ENCODE peak calls at places on chromosomes 7 and 10, in nine cellular contexts. Y is cardiac muscle cell; G is right atrium auricular region; H is esophagus muscularis mucosa; O is GM23338; C is CD8-positive, alpha-beta memory T cell; L is heart right ventricle; Z is colonic mucosa; V is left ventricle myocardium inferior. N is an unnamed sample.
A peak's percentile ranks its signal among the peaks of the same experiment; 100 is the strongest.

GRCh38 chr7:129341212-129341611 is 93.0 kb upstream of the STRIP2 start:
- DNase-seq in Y (no peak), G (no peak), H (no peak), O (no peak), C (no peak), L (no peak), Z (no peak), V (no peak), N (no peak)

GRCh38 chr10:63586048-63586447 is 64.8 kb downstream of the REEP3 start:
- DNase-seq in Y (no peak), G (no peak), H (no peak), O (no peak), C (no peak), L (no peak), Z (no peak), V (no peak), N (no peak)

GRCh38 chr10:97549587-97550322 is 22.8 kb upstream of the ANKRD2 start:
- DNase-seq in Y (peak; percentile 41), G (no peak), H (no peak), O (peak; percentile 64), C (no peak), L (no peak), Z (no peak), V (peak; percentile 43), N (peak; percentile 96)

GRCh38 chr10:44980309-44981171 is 1.9 kb upstream of the DEPP1 start:
- DNase-seq in Y (no peak), G (no peak), H (no peak), O (no peak), C (no peak), L (no peak), Z (no peak), V (no peak), N (no peak)

GRCh38 chr7:93719546-93719945 is 145.0 kb upstream of the CALCR start:
- DNase-seq in Y (no peak), G (no peak), H (no peak), O (no peak), C (no peak), L (no peak), Z (no peak), V (no peak), N (peak; percentile 60)

GRCh38 chr10:26844381-26844780 is 16.4 kb downstream of the ABI1 start:
- DNase-seq in Y (peak; percentile 2), G (no peak), H (no peak), O (no peak), C (no peak), L (no peak), Z (no peak), V (no peak), N (no peak)

GRCh38 chr7:50335795-50336754 is 31.6 kb downstream of the IKZF1 start:
- DNase-seq in Y (no peak), G (no peak), H (no peak), O (no peak), C (peak; percentile 78), L (no peak), Z (no peak), V (no peak), N (peak; percentile 24)

GRCh38 chr10:60236869-60237524 is 152.7 kb downstream of the ANK3 start:
- DNase-seq in Y (no peak), G (peak; percentile 65), H (no peak), O (no peak), C (no peak), L (peak; percentile 67), Z (peak; percentile 23), V (peak; percentile 24), N (peak; percentile 19)

GRCh38 chr10:3926675-3927525 is 141.9 kb upstream of the KLF6 start:
- DNase-seq in Y (no peak), G (no peak), H (no peak), O (no peak), C (no peak), L (no peak), Z (no peak), V (no peak), N (no peak)

GRCh38 chr7:45576249-45576929 is 2.2 kb downstream of the ADCY1 start:
- DNase-seq in Y (no peak), G (no peak), H (no peak), O (no peak), C (no peak), L (no peak), Z (no peak), V (no peak), N (no peak)

GRCh38 chr10:77919713-77920108 is 6.8 kb downstream of the DLG5 start:
- DNase-seq in Y (no peak), G (no peak), H (no peak), O (no peak), C (no peak), L (no peak), Z (no peak), V (no peak), N (peak; percentile 50)

GRCh38 chr10:48447356-48448215 is 141.1 kb downstream of the MAPK8 start:
- DNase-seq in Y (no peak), G (peak; percentile 46), H (no peak), O (no peak), C (no peak), L (no peak), Z (no peak), V (no peak), N (no peak)

GRCh38 chr10:36349445-36350063 is 707.5 kb upstream of the FZD8 start:
- DNase-seq in Y (peak; percentile 18), G (no peak), H (no peak), O (peak; percentile 6), C (no peak), L (no peak), Z (no peak), V (no peak), N (peak; percentile 87)

GRCh38 chr7:104207348-104207730 is 474 bp downstream of the ORC5 start:
- DNase-seq in Y (peak; percentile 12), G (no peak), H (no peak), O (peak; percentile 4), C (no peak), L (no peak), Z (peak; percentile 20), V (no peak), N (no peak)

GRCh38 chr7:111438369-111439289 is 123.7 kb downstream of the IMMP2L start:
- DNase-seq in Y (peak; percentile 3), G (no peak), H (no peak), O (no peak), C (no peak), L (no peak), Z (no peak), V (no peak), N (peak; percentile 72)

GRCh38 chr10:117755615-117756014 is 213.1 kb downstream of the EMX2 start:
- DNase-seq in Y (no peak), G (peak; percentile 18), H (peak; percentile 86), O (peak; percentile 14), C (no peak), L (no peak), Z (no peak), V (no peak), N (no peak)

GRCh38 chr10:851891-852290 is 79.6 kb downstream of the LARP4B start:
- DNase-seq in Y (no peak), G (no peak), H (no peak), O (no peak), C (no peak), L (no peak), Z (no peak), V (no peak), N (no peak)
- H3K36me3 ChIP-seq in Y (peaks cover 10% of the 10 kb centered on the region), G (peaks cover 6% of the 10 kb centered on the region), H (peaks cover 9% of the 10 kb centered on the region), O (peaks cover 3% of the 10 kb centered on the region), C (peaks cover 4% of the 10 kb centered on the region), L (no peaks in the 10 kb centered on the region), Z (no peaks in the 10 kb centered on the region), V (peaks cover 31% of the 10 kb centered on the region), N (peaks cover 14% of the 10 kb centered on the region)

GRCh38 chr10:89297791-89298190 is 4.1 kb upstream of the IFIT2 start:
- DNase-seq in Y (no peak), G (no peak), H (no peak), O (no peak), C (no peak), L (no peak), Z (no peak), V (no peak), N (no peak)

GRCh38 chr10:89297356-89297755 is 4.5 kb upstream of the IFIT2 start:
- DNase-seq in Y (no peak), G (no peak), H (no peak), O (no peak), C (no peak), L (no peak), Z (no peak), V (no peak), N (no peak)

GRCh38 chr10:89301231-89301630 is 615 bp upstream of the IFIT2 start:
- DNase-seq in Y (no peak), G (no peak), H (no peak), O (no peak), C (no peak), L (peak; percentile 32), Z (peak; percentile 35), V (no peak), N (no peak)

GRCh38 chr10:89296227-89296648 is 5.6 kb upstream of the IFIT2 start:
- DNase-seq in Y (no peak), G (no peak), H (no peak), O (no peak), C (no peak), L (no peak), Z (no peak), V (no peak), N (no peak)

GRCh38 chr10:89299031-89299430 is 2.8 kb upstream of the IFIT2 start:
- DNase-seq in Y (no peak), G (no peak), H (no peak), O (no peak), C (no peak), L (no peak), Z (no peak), V (no peak), N (no peak)
- H3K4me1 ChIP-seq in Y (no peaks in the 10 kb centered on the region), G (peaks cover 31% of the 10 kb centered on the region), H (peaks cover 50% of the 10 kb centered on the region), O (peaks cover 13% of the 10 kb centered on the region), C (peaks cover 25% of the 10 kb centered on the region), L (peaks cover 16% of the 10 kb centered on the region), Z (no peaks in the 10 kb centered on the region), V (peaks cover 51% of the 10 kb centered on the region), N (no peaks in the 10 kb centered on the region)

DNA sequence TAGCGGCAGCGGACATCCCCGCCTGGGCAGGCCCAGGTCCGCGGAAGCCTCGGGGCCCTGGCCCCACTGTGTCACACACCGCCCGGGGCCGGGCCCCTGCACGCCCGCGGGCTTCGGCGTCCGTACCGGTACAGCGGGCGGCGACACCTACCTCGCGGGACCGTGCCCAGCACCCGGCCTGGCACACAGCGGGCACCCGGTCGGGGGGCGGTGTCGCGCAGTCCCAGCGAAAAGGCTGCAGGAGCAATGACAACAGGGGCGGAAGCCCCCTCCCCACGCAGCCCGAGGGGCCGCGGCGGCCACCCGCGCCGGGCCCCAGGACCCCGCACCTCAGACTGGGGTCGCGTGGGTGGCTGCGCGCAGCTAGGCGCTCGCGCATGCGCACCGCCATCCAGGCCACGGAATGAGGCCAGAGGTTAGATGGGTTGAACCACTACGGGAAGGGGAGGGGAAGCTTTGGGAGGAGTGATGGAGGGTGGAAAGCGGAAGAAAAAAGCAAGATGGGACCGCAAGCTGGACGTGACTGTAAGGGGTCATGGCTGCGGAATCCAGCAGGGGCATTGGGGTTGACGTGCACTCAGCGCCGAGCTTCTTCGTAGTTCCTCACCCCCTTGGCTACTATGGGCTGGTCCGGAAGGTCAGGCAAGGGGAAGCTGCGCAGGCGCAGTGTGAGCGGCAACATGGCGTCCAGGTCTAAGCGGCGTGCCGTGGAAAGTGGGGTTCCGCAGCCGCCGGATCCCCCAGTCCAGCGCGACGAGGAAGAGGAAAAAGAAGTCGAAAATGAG is at the start of the genes BCCIP and UROS:
- DNase-seq in Y (peak; percentile 95), G (peak; percentile 89), H (peak; percentile 98), O (peak; percentile 93), C (peak; percentile 88), L (peak; percentile 92), Z (peak; percentile 91), V (peak; percentile 91), N (peak; percentile 90)
- H3K36me3 ChIP-seq in Y (peaks cover 6% of the 10 kb centered on the region), G (peaks cover 21% of the 10 kb centered on the region), H (peaks cover 11% of the 10 kb centered on the region), O (peaks cover 13% of the 10 kb centered on the region), C (peaks cover 10% of the 10 kb centered on the region), L (no peaks in the 10 kb centered on the region), Z (peaks cover 6% of the 10 kb centered on the region), V (peaks cover 15% of the 10 kb centered on the region), N (peaks cover 32% of the 10 kb centered on the region)

GRCh38 chr7:143015102-143015501 is 11.8 kb downstream of the OR9A2 start:
- DNase-seq in Y (no peak), G (no peak), H (no peak), O (no peak), C (no peak), L (no peak), Z (no peak), V (no peak), N (no peak)
- H3K4me1 ChIP-seq in Y (no peaks in the 10 kb centered on the region), G (no peaks in the 10 kb centered on the region), H (peaks cover 21% of the 10 kb centered on the region), O (no peaks in the 10 kb centered on the region), C (no peaks in the 10 kb centered on the region), L (peaks cover 4% of the 10 kb centered on the region), Z (no peaks in the 10 kb centered on the region), V (no peaks in the 10 kb centered on the region), N (peaks cover 20% of the 10 kb centered on the region)